ENCODE peak calls at places on chromosomes 3 and 15, in eight cellular contexts. Z, T, O, I, Y, U, P and X are unnamed samples.

GRCh38 chr3:71374582-71374981 is 208.9 kb downstream of the FOXP1 start:
- DNase-seq in Z (no peak), T (no peak), O (no peak), I (no peak), Y (no peak), U (no peak), P (no peak), X (no peak)

GRCh38 chr15:69398541-69398940 is 15.6 kb upstream of the KIF23 start:
- DNase-seq in Z (no peak), T (no peak), O (no peak), I (no peak), Y (no peak), U (no peak), P (no peak), X (no peak)

GRCh38 chr3:51710631-51711351 is 3.9 kb downstream of the GRM2 start:
- DNase-seq in Z (no peak), T (no peak), O (no peak), I (peak; percentile 15), Y (no peak), U (no peak), P (no peak), X (no peak)

GRCh38 chr3:72310028-72310987 is 525.4 kb upstream of the PROK2 start:
- DNase-seq in Z (no peak), T (no peak), O (peak; percentile 39), I (no peak), Y (no peak), U (no peak), P (peak; percentile 53), X (peak; percentile 6)

GRCh38 chr3:148532326-148532725 is 165.4 kb upstream of the AGTR1 start:
- DNase-seq in Z (no peak), T (no peak), O (no peak), I (no peak), Y (no peak), U (no peak), P (peak; percentile 2), X (no peak)

GRCh38 chr15:74752486-74753395 is 4.1 kb downstream of the CYP1A2 start:
- DNase-seq in Z (no peak), T (no peak), O (no peak), I (peak; percentile 9), Y (peak; percentile 46), U (peak; percentile 21), P (peak; percentile 64), X (no peak)

GRCh38 chr15:58043192-58043903 is 22.2 kb downstream of the ALDH1A2 start:
- DNase-seq in Z (peak; percentile 12), T (peak; percentile 28), O (peak; percentile 4), I (peak; percentile 52), Y (no peak), U (no peak), P (no peak), X (no peak)

GRCh38 chr3:57252404-57252803 is 24.9 kb downstream of the APPL1 start:
- DNase-seq in Z (no peak), T (no peak), O (no peak), I (no peak), Y (no peak), U (no peak), P (no peak), X (no peak)

GRCh38 chr15:34239151-34239761 is 14.4 kb downstream of the EMC4 start:
- DNase-seq in Z (peak; percentile 76), T (peak; percentile 68), O (peak; percentile 49), I (no peak), Y (peak; percentile 97), U (peak; percentile 63), P (peak; percentile 88), X (no peak)

GRCh38 chr3:70400194-70400593 is 87.8 kb upstream of the MDFIC2 start:
- DNase-seq in Z (no peak), T (no peak), O (no peak), I (no peak), Y (no peak), U (no peak), P (no peak), X (no peak)

GRCh38 chr3:138362536-138362935 is 14.2 kb downstream of the MRAS start:
- DNase-seq in Z (no peak), T (no peak), O (no peak), I (no peak), Y (no peak), U (no peak), P (no peak), X (no peak)

GRCh38 chr3:174356596-174356995 is 502.5 kb upstream of the NAALADL2 start:
- DNase-seq in Z (no peak), T (no peak), O (no peak), I (no peak), Y (no peak), U (no peak), P (no peak), X (no peak)

GRCh38 chr3:86990734-86991481 is at the start of gene VGLL3:
- DNase-seq in Z (no peak), T (peak; percentile 64), O (peak; percentile 64), I (peak; percentile 76), Y (peak; percentile 32), U (no peak), P (peak; percentile 85), X (no peak)
- TF ChIP-seq CTCF in Z (no peak), T (no peak), O (peak; percentile 40), I (no peak), Y (no peak), U (no peak), P (no peak), X (no peak)

GRCh38 chr3:185708392-185708791 is 116.5 kb downstream of the IGF2BP2 start:
- DNase-seq in Z (no peak), T (no peak), O (no peak), I (no peak), Y (no peak), U (no peak), P (no peak), X (no peak)

GRCh38 chr3:185699927-185700326 is 113.8 kb downstream of the SENP2 start:
- DNase-seq in Z (no peak), T (no peak), O (no peak), I (no peak), Y (no peak), U (no peak), P (no peak), X (no peak)

GRCh38 chr3:185701891-185702563 is 115.9 kb downstream of the SENP2 start:
- DNase-seq in Z (no peak), T (no peak), O (no peak), I (no peak), Y (no peak), U (no peak), P (no peak), X (no peak)

GRCh38 chr3:185705498-185705897 is 119.3 kb downstream of the IGF2BP2 start:
- DNase-seq in Z (no peak), T (no peak), O (no peak), I (no peak), Y (no peak), U (no peak), P (no peak), X (no peak)

DNA sequence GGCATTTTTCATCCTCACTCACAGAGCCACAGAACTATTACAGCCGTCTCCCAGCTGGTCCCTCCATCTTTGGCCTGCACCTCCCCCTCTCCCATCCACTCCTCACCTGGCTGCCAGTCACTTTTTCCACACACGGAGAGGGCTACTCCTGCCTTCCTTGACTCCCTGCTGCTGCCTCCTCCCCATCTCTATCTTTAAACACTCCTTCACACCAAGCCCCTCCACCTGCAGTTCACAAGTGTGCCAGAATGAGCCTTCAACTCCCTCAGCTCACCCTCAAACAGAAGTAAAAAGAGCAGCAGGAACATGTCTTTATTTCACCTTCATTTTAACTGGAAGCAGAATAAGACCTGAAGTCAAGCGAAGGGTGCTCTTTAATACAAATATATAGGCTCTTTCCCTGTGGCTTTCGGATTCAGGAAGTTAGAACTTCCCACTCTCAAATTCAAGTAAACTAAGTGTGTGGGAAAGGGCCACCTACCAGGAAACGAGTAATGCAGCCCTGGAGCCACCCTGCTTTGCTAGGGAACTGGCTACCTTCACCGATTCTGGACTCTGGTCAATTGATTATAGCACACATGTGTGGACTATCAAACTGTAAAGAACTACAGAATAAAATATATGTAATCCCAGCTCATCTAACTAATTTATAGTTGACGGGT is 116.6 kb downstream of the SENP2 start:
- DNase-seq in Z (no peak), T (no peak), O (no peak), I (no peak), Y (no peak), U (no peak), P (no peak), X (no peak)
- H3K27ac ChIP-seq in Z (peak overlapping the region; percentile 57), T (peak overlapping the region; percentile 40), O (no peak overlapping the region), I (no peak overlapping the region), Y (peak overlapping the region; percentile 21), U (no peak overlapping the region), P (no peak overlapping the region), X (no peak overlapping the region)

GRCh38 chr15:45796433-45796832 is 161.6 kb downstream of the SQOR start:
- DNase-seq in Z (no peak), T (no peak), O (no peak), I (no peak), Y (no peak), U (no peak), P (no peak), X (no peak)

GRCh38 chr15:45804028-45804427 is 169.2 kb downstream of the SQOR start:
- DNase-seq in Z (no peak), T (no peak), O (no peak), I (no peak), Y (no peak), U (no peak), P (no peak), X (no peak)

GRCh38 chr15:45801543-45801942 is 166.7 kb downstream of the SQOR start:
- DNase-seq in Z (no peak), T (no peak), O (no peak), I (no peak), Y (no peak), U (no peak), P (no peak), X (no peak)

GRCh38 chr15:45799508-45799907 is 164.7 kb downstream of the SQOR start:
- DNase-seq in Z (no peak), T (no peak), O (no peak), I (no peak), Y (no peak), U (no peak), P (no peak), X (no peak)

DNA sequence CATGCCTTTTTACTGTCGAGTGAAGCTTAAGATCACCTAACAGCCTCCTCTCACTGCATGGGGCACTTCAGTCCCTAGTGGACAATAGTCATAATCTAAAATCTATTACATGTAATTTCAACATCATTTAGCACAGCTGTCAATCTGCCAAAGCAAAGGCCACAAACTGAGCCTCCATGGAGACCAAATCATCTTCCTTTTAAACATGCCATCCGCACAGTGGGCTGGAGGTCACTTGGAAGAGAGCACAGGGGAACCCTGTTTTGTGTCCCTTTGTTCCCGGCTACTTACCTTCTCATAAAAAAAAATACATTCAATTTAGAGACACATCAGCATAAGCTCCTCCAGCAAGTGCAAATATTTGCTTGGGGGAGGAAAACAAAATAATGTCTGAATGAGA is 167.3 kb downstream of the SQOR start:
- DNase-seq in Z (no peak), T (no peak), O (no peak), I (no peak), Y (no peak), U (no peak), P (no peak), X (no peak)
- TF ChIP-seq CTCF in Z (peak; percentile 16), T (no peak), O (no peak), I (no peak), Y (no peak), U (no peak), P (no peak), X (no peak)

DNA sequence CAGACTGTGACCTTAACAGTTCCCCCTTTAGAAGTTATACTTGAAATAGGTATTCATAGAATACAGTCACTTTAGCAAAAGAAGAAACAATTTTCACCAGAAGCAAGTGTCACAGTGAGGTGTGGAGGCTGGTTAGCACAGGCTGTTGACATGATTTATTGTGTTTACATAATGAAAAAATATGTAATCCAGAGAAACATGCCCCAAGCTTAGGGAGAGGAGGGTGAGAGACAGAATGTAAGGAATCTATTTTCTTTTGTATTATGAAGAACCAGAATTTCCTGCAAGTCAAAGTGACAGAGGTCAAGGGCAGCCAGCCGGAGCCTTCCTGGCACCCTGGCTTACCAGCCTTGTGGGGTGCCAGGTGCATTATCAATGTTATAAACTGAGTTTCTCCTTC is 4.0 kb downstream of the IL12A start:
- DNase-seq in Z (no peak), T (no peak), O (no peak), I (no peak), Y (no peak), U (no peak), P (no peak), X (no peak)
- H3K27ac ChIP-seq in Z (no peak overlapping the region), T (no peak overlapping the region), O (no peak overlapping the region), I (no peak overlapping the region), Y (no peak overlapping the region), U (no peak overlapping the region), P (no peak overlapping the region), X (no peak overlapping the region)